ENCODE peak calls at places on chromosome 21, in ten cellular contexts. T, K, C, A, J, O, B, H, D and U are unnamed samples.

GRCh38 chr21:32377506-32377905 is 15.3 kb downstream of the URB1 start:
- DNase-seq in J (no peak), D (no peak), K (no peak), O (no peak), B (no peak), H (no peak), A (no peak), T (no peak), C (no peak), U (no peak)

GRCh38 chr21:16308269-16308668 is 578.5 kb downstream of the USP25 start:
- DNase-seq in A (no peak), K (peak; percentile 56), H (no peak), T (no peak), J (peak; percentile 90), C (no peak), O (no peak), B (no peak), D (no peak), U (no peak)

GRCh38 chr21:35007348-35007747 is 41.8 kb downstream of the RUNX1 start:
- DNase-seq in C (no peak), D (no peak), J (no peak), H (no peak), B (no peak), K (no peak), T (no peak), O (no peak), A (no peak), U (no peak)

GRCh38 chr21:26845066-26845749 is at the start of gene ADAMTS1:
- DNase-seq in T (peak; percentile 82), K (peak; percentile 77), J (peak; percentile 72), O (no peak), A (no peak), B (no peak), D (peak; percentile 83), C (no peak), H (peak; percentile 89), U (no peak)

GRCh38 chr21:14712121-14712520 is 166.0 kb upstream of the SAMSN1 start:
- DNase-seq in D (no peak), B (no peak), T (no peak), O (no peak), A (no peak), C (no peak), H (no peak), K (peak; percentile 78), J (peak; percentile 52), U (no peak)

GRCh38 chr21:46421756-46422555 is 36.7 kb upstream of the DIP2A start:
- DNase-seq in A (no peak), T (no peak), H (no peak), O (no peak), J (no peak), C (no peak), D (no peak), K (no peak), B (no peak), U (no peak)

GRCh38 chr21:29433366-29434059 is 134.8 kb downstream of the BACH1 start:
- DNase-seq in D (no peak), C (no peak), B (no peak), K (no peak), A (no peak), J (no peak), O (no peak), H (peak; percentile 44), T (no peak), U (no peak)

GRCh38 chr21:37297364-37297763 is 30.2 kb upstream of the VPS26C start:
- DNase-seq in H (no peak), T (no peak), C (no peak), A (no peak), K (no peak), J (no peak), O (no peak), B (no peak), D (no peak), U (no peak)

GRCh38 chr21:24727803-24728425 is 879.4 kb downstream of the MRPL39 start:
- DNase-seq in H (peak; percentile 23), O (no peak), J (no peak), T (no peak), D (no peak), B (no peak), K (no peak), A (no peak), C (peak; percentile 1), U (no peak)

GRCh38 chr21:18354947-18355346 is 48.6 kb downstream of the TMPRSS15 start:
- DNase-seq in J (no peak), K (no peak), B (no peak), H (no peak), C (no peak), A (no peak), O (no peak), D (no peak), T (no peak), U (no peak)

GRCh38 chr21:45163413-45164123 is 89.2 kb downstream of the ADARB1 start:
- DNase-seq in B (no peak), K (no peak), C (no peak), D (no peak), T (no peak), O (no peak), H (no peak), J (no peak), A (no peak), U (no peak)
- TF ChIP-seq CTCF in B (no peak), K (no peak), C (no peak), D (no peak), T (no peak), O (no peak), H (no peak), J (no peak), A (no peak), U (no peak)

GRCh38 chr21:39630191-39630591 is 17.5 kb downstream of the B3GALT5 start:
- DNase-seq in O (no peak), D (no peak), B (no peak), K (no peak), T (no peak), H (no peak), A (no peak), C (peak; percentile 75), J (no peak), U (no peak)

GRCh38 chr21:39625211-39625895 is 12.6 kb downstream of the B3GALT5 start:
- DNase-seq in C (no peak), J (no peak), A (no peak), D (no peak), H (no peak), O (no peak), K (no peak), T (no peak), B (no peak), U (no peak)

GRCh38 chr21:39630827-39631226 is 18.1 kb downstream of the B3GALT5 start:
- DNase-seq in A (no peak), B (no peak), H (no peak), O (no peak), K (no peak), T (no peak), D (no peak), J (no peak), C (no peak), U (no peak)

GRCh38 chr21:39631842-39632577 is 19.3 kb downstream of the B3GALT5 start:
- DNase-seq in D (no peak), H (no peak), K (no peak), J (no peak), T (no peak), A (no peak), B (no peak), O (no peak), C (no peak), U (no peak)

GRCh38 chr21:39628380-39628779 is 15.6 kb downstream of the B3GALT5 start:
- DNase-seq in C (no peak), J (no peak), K (no peak), T (no peak), H (no peak), D (no peak), O (no peak), B (no peak), A (no peak), U (no peak)
- TF ChIP-seq CTCF in C (no peak), J (no peak), K (no peak), T (no peak), H (no peak), D (no peak), O (no peak), B (no peak), A (no peak), U (no peak)

GRCh38 chr21:23398726-23399125 is 2208.6 kb downstream of the MRPL39 start:
- DNase-seq in H (no peak), T (no peak), O (no peak), J (no peak), K (no peak), A (no peak), D (no peak), B (no peak), C (no peak), U (no peak)

GRCh38 chr21:23394458-23394857 is 2212.8 kb downstream of the MRPL39 start:
- DNase-seq in T (no peak), K (peak; percentile 6), C (no peak), O (no peak), D (no peak), J (no peak), H (no peak), A (no peak), B (no peak), U (no peak)
- TF ChIP-seq CTCF in T (no peak), K (no peak), C (no peak), O (no peak), D (no peak), J (no peak), H (no peak), A (no peak), B (no peak), U (no peak)

DNA sequence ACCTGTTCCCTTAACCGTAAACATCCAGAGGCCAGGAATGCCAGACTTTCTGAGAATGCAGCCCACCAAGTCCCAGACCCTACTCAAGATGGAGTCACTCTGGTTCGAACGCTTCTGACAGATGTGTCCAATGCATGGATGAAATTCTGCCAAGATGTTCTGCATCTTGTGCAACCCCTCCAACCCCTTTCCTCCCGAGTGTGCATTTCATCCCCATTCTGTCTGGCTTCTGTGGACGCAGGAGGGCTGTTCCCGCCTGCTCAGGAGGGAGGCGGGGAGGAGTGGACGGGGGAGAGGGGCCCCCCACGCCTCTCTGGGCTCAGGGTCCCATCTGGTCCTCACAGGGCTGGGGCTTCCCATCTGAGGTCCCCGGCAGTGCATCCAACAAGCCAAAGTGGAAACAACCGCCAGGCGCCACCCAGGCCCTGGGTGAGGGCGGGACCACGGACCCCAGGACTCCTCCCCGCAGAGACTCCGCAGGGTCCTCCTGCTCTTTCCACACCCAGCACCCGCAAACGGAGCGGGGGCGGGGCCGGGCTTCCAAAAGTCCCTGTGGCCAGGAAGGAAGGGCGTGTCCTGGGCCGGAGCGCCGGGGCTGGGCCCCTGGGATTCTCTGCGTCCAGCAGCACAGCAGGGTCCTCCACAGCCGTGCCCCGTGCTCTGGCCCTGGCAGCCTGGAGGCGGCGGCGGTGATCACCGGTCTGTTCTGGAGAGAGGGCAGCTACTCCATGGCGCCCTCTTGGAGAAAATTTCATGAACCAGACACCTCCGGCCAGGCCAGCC is 27.7 kb upstream of the SUMO3 start:
- DNase-seq in K (peak; percentile 68), J (no peak), H (no peak), A (no peak), D (no peak), C (no peak), T (no peak), O (peak; percentile 35), B (no peak), U (peak; percentile 80)
- TF ChIP-seq CTCF in K (peak; percentile 22), J (peak; percentile 19), H (peak; percentile 44), A (no peak), D (no peak), C (peak; percentile 55), T (no peak), O (peak; percentile 63), B (no peak), U (peak; percentile 48)

GRCh38 chr21:42411197-42411869 is 7.6 kb downstream of the UBASH3A start:
- DNase-seq in A (no peak), H (no peak), K (no peak), C (no peak), O (no peak), D (no peak), J (no peak), T (no peak), B (no peak), U (no peak)
- TF ChIP-seq CTCF in A (peak; percentile 13), H (no peak), K (no peak), C (no peak), O (no peak), D (no peak), J (no peak), T (no peak), B (no peak), U (no peak)